ENCODE peak calls at places on chromosomes 6 and 20, in seven cellular contexts. One of them, this sample, is unnamed.
A peak's percentile ranks its signal among the peaks of the same experiment; 100 is the strongest.

GRCh38 chr20:54048489-54048888 is 21.9 kb downstream of the BCAS1 start:
- DNase-seq in GM12878: no peak
- DNase-seq in H1: no peak
- DNase-seq in HepG2: no peak
- DNase-seq in K562: no peak
- DNase-seq in HCT116: no peak
- DNase-seq in SK-N-SH: no peak
- DNase-seq in this sample: no peak

GRCh38 chr20:14720251-14720650 is 382.8 kb upstream of the FLRT3 start:
- DNase-seq in H1: no peak
- DNase-seq in HCT116: no peak
- DNase-seq in SK-N-SH: no peak
- DNase-seq in GM12878: no peak
- DNase-seq in K562: no peak
- DNase-seq in HepG2: no peak
- DNase-seq in this sample: no peak

GRCh38 chr6:135086414-135086764 is 31.8 kb upstream of the HBS1L start:
- DNase-seq in SK-N-SH: no peak
- DNase-seq in HepG2: no peak
- DNase-seq in H1: no peak
- DNase-seq in K562: no peak
- DNase-seq in GM12878: no peak
- DNase-seq in HCT116: no peak
- DNase-seq in this sample: no peak

GRCh38 chr6:16576391-16577368 is 184.6 kb downstream of the ATXN1 start:
- DNase-seq in HepG2: peak; percentile 65
- DNase-seq in GM12878: peak; percentile 59
- DNase-seq in SK-N-SH: no peak
- DNase-seq in H1: no peak
- DNase-seq in K562: no peak
- DNase-seq in HCT116: no peak
- DNase-seq in this sample: no peak

GRCh38 chr6:106182455-106182854 is 96.3 kb downstream of the PRDM1 start:
- DNase-seq in SK-N-SH: no peak
- DNase-seq in HepG2: no peak
- DNase-seq in HCT116: no peak
- DNase-seq in H1: no peak
- DNase-seq in GM12878: peak; percentile 92
- DNase-seq in K562: no peak
- DNase-seq in this sample: no peak

GRCh38 chr20:44702776-44703175 is 12.4 kb upstream of the CCN5 start:
- DNase-seq in K562: no peak
- DNase-seq in H1: no peak
- DNase-seq in HCT116: no peak
- DNase-seq in SK-N-SH: no peak
- DNase-seq in GM12878: no peak
- DNase-seq in HepG2: no peak
- DNase-seq in this sample: no peak

GRCh38 chr6:2275207-2275891 is 29.9 kb upstream of the GMDS start:
- DNase-seq in HepG2: no peak
- DNase-seq in GM12878: no peak
- DNase-seq in HCT116: no peak
- DNase-seq in K562: no peak
- DNase-seq in H1: no peak
- DNase-seq in SK-N-SH: no peak
- DNase-seq in this sample: no peak

GRCh38 chr6:63802606-63803206 is 167.1 kb downstream of the PHF3 start:
- DNase-seq in SK-N-SH: peak; percentile 12
- DNase-seq in HCT116: no peak
- DNase-seq in H1: no peak
- DNase-seq in GM12878: no peak
- DNase-seq in K562: no peak
- DNase-seq in HepG2: peak; percentile 31
- DNase-seq in this sample: no peak

GRCh38 chr6:125596020-125596419 is 153.4 kb upstream of the HEY2 start:
- DNase-seq in HepG2: no peak
- DNase-seq in SK-N-SH: no peak
- DNase-seq in H1: no peak
- DNase-seq in GM12878: no peak
- DNase-seq in HCT116: no peak
- DNase-seq in K562: no peak
- DNase-seq in this sample: no peak

GRCh38 chr6:49892280-49892679 is 25.9 kb upstream of the CRISP1 start:
- DNase-seq in GM12878: no peak
- DNase-seq in H1: no peak
- DNase-seq in HepG2: no peak
- DNase-seq in K562: no peak
- DNase-seq in HCT116: no peak
- DNase-seq in SK-N-SH: no peak
- DNase-seq in this sample: no peak

GRCh38 chr20:61562897-61563504 is 310.9 kb downstream of the CDH4 start:
- DNase-seq in GM12878: no peak
- DNase-seq in HCT116: no peak
- DNase-seq in K562: no peak
- DNase-seq in SK-N-SH: no peak
- DNase-seq in HepG2: no peak
- DNase-seq in H1: no peak
- DNase-seq in this sample: no peak

GRCh38 chr20:39269031-39269461 is 306.9 kb downstream of the DHX35 start:
- DNase-seq in SK-N-SH: peak; percentile 77
- DNase-seq in H1: no peak
- DNase-seq in K562: peak; percentile 73
- DNase-seq in HepG2: peak; percentile 29
- DNase-seq in HCT116: peak; percentile 13
- DNase-seq in GM12878: no peak
- DNase-seq in this sample: no peak

GRCh38 chr20:62411479-62412193 is 4.6 kb upstream of the CABLES2 start:
- DNase-seq in K562: no peak
- DNase-seq in H1: no peak
- DNase-seq in HepG2: peak; percentile 60
- DNase-seq in GM12878: no peak
- DNase-seq in HCT116: no peak
- DNase-seq in SK-N-SH: no peak
- DNase-seq in this sample: no peak

GRCh38 chr6:26366504-26366903 is 1.5 kb downstream of the BTN3A2 start:
- DNase-seq in H1: no peak
- DNase-seq in HCT116: no peak
- DNase-seq in GM12878: no peak
- DNase-seq in HepG2: no peak
- DNase-seq in K562: peak; percentile 37
- DNase-seq in SK-N-SH: peak; percentile 46
- DNase-seq in this sample: no peak
- TF ChIP-seq YY1 in H1: no peak
- TF ChIP-seq YY1 in HCT116: no peak
- TF ChIP-seq YY1 in GM12878: no peak
- TF ChIP-seq YY1 in HepG2: no peak
- TF ChIP-seq YY1 in K562: peak; percentile 40
- TF ChIP-seq YY1 in SK-N-SH: no peak
- TF ChIP-seq YY1 in this sample: no peak

GRCh38 chr6:44966449-44967091 is 361.6 kb upstream of the RUNX2 start:
- DNase-seq in GM12878: no peak
- DNase-seq in HepG2: peak; percentile 24
- DNase-seq in H1: no peak
- DNase-seq in HCT116: peak; percentile 65
- DNase-seq in K562: peak; percentile 78
- DNase-seq in SK-N-SH: no peak
- DNase-seq in this sample: no peak
- TF ChIP-seq YY1 in GM12878: no peak
- TF ChIP-seq YY1 in HepG2: no peak
- TF ChIP-seq YY1 in H1: no peak
- TF ChIP-seq YY1 in HCT116: no peak
- TF ChIP-seq YY1 in K562: no peak
- TF ChIP-seq YY1 in SK-N-SH: no peak
- TF ChIP-seq YY1 in this sample: no peak

GRCh38 chr20:21715193-21715881 is 9.9 kb downstream of the PAX1 start:
- DNase-seq in HepG2: no peak
- DNase-seq in H1: no peak
- DNase-seq in HCT116: no peak
- DNase-seq in SK-N-SH: no peak
- DNase-seq in K562: no peak
- DNase-seq in GM12878: no peak
- DNase-seq in this sample: no peak

GRCh38 chr20:21713901-21714296 is 8.4 kb downstream of the PAX1 start:
- DNase-seq in HepG2: no peak
- DNase-seq in HCT116: no peak
- DNase-seq in H1: no peak
- DNase-seq in GM12878: no peak
- DNase-seq in SK-N-SH: no peak
- DNase-seq in K562: no peak
- DNase-seq in this sample: no peak

GRCh38 chr20:21714297-21715192 is 9.1 kb downstream of the PAX1 start:
- DNase-seq in H1: no peak
- DNase-seq in K562: no peak
- DNase-seq in HCT116: no peak
- DNase-seq in GM12878: no peak
- DNase-seq in HepG2: no peak
- DNase-seq in SK-N-SH: no peak
- DNase-seq in this sample: no peak

DNA sequence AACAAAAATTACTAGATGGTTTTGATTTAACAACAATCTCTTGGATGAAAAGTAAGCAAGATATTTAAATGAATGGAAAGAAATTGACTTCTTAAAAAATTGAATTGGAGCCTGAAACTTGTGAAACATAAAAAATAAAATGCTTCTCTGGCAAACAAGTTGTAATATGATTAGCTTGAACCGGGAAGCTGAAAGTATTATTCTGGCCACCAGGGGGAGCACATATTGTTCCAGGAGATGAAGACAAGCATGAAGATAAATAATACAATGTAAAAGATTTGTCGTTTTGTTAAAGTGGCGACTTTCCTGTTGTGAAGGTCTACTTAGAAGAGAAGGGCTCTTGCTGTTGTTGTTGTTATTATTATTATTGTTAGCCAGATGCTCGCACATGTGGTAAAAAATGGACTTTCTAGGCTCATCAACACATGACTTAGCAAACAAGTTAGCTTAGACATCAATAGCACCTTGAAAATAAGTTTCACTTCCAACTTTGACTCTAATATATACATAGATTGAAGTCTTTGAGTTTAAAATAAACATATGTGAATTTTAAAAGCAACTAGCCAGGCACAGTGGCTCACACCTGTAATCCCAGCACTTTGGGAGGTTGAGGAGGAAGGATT is 14.2 kb downstream of the PAX1 start:
- DNase-seq in HepG2: peak; percentile 68
- DNase-seq in HCT116: peak; percentile 35
- DNase-seq in GM12878: peak; percentile 12
- DNase-seq in K562: peak; percentile 51
- DNase-seq in SK-N-SH: peak; percentile 65
- DNase-seq in H1: no peak
- DNase-seq in this sample: no peak
- TF ChIP-seq YY1 in HepG2: no peak
- TF ChIP-seq YY1 in HCT116: no peak
- TF ChIP-seq YY1 in GM12878: no peak
- TF ChIP-seq YY1 in K562: no peak
- TF ChIP-seq YY1 in SK-N-SH: no peak
- TF ChIP-seq YY1 in H1: no peak
- TF ChIP-seq YY1 in this sample: no peak

GRCh38 chr20:36506253-36506652 is 35.1 kb upstream of the MYL9 start:
- DNase-seq in SK-N-SH: no peak
- DNase-seq in H1: no peak
- DNase-seq in GM12878: no peak
- DNase-seq in HepG2: peak; percentile 63
- DNase-seq in HCT116: no peak
- DNase-seq in K562: peak; percentile 43
- DNase-seq in this sample: no peak

GRCh38 chr20:36501367-36502006 is 39.8 kb upstream of the MYL9 start:
- DNase-seq in HCT116: no peak
- DNase-seq in GM12878: no peak
- DNase-seq in K562: no peak
- DNase-seq in SK-N-SH: no peak
- DNase-seq in H1: no peak
- DNase-seq in HepG2: no peak
- DNase-seq in this sample: no peak

GRCh38 chr20:36507746-36508145 is 33.6 kb upstream of the MYL9 start:
- DNase-seq in H1: no peak
- DNase-seq in HCT116: no peak
- DNase-seq in HepG2: no peak
- DNase-seq in GM12878: no peak
- DNase-seq in K562: no peak
- DNase-seq in SK-N-SH: no peak
- DNase-seq in this sample: no peak

GRCh38 chr20:36499723-36500501 is 41.4 kb upstream of the MYL9 start:
- DNase-seq in HCT116: no peak
- DNase-seq in K562: no peak
- DNase-seq in GM12878: no peak
- DNase-seq in HepG2: no peak
- DNase-seq in H1: no peak
- DNase-seq in SK-N-SH: no peak
- DNase-seq in this sample: no peak

GRCh38 chr20:36504295-36504694 is 37.0 kb upstream of the MYL9 start:
- DNase-seq in K562: no peak
- DNase-seq in HepG2: no peak
- DNase-seq in GM12878: no peak
- DNase-seq in H1: no peak
- DNase-seq in SK-N-SH: no peak
- DNase-seq in HCT116: no peak
- DNase-seq in this sample: no peak
- TF ChIP-seq YY1 in K562: no peak
- TF ChIP-seq YY1 in HepG2: no peak
- TF ChIP-seq YY1 in GM12878: no peak
- TF ChIP-seq YY1 in H1: no peak
- TF ChIP-seq YY1 in SK-N-SH: no peak
- TF ChIP-seq YY1 in HCT116: no peak
- TF ChIP-seq YY1 in this sample: no peak

DNA sequence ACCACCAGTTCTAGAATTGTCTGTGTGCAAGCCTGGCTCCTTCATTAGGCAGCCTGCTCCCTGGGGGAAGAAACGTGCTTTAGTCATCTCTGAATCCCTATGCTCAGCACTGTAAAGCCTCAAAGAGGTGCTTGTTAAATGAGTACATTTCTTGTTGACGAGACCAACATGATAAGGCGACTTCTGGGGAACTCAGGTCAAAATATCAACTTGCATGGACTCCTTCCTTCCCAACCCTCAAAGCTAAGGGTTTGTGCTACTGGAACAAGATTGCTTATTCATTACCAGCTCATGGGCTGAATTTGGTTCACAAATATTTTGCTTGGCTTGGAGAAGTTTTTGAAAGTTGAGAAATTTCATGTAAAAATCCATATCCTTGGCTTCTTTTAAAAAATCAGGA is 10.6 kb downstream of the KCNG1 start:
- DNase-seq in K562: no peak
- DNase-seq in HCT116: no peak
- DNase-seq in SK-N-SH: no peak
- DNase-seq in GM12878: no peak
- DNase-seq in H1: no peak
- DNase-seq in HepG2: no peak
- DNase-seq in this sample: no peak
- TF ChIP-seq YY1 in K562: no peak
- TF ChIP-seq YY1 in HCT116: no peak
- TF ChIP-seq YY1 in SK-N-SH: no peak
- TF ChIP-seq YY1 in GM12878: no peak
- TF ChIP-seq YY1 in H1: no peak
- TF ChIP-seq YY1 in HepG2: no peak
- TF ChIP-seq YY1 in this sample: no peak

This sample was measured in NT2/D1.